ENCODE peak calls at places on chromosomes 5 and 9, in seven cellular contexts. One of them, this sample, is unnamed.

GRCh38 chr5:134610715-134611114 is 21.9 kb downstream of the SAR1B start:
- DNase-seq in CD4-positive, CD25-positive, alpha-beta regulatory T cell: no peak
- DNase-seq in T47D: no peak
- DNase-seq in astrocyte: no peak
- DNase-seq in SW480: no peak
- DNase-seq in EL: no peak
- DNase-seq in activated T-cell treated with anti-CD3 and anti-CD28 coated beads for 1 hour: no peak
- DNase-seq in this sample: no peak

GRCh38 chr5:127577458-127577857 is 60.0 kb downstream of the PRRC1 start:
- DNase-seq in CD4-positive, CD25-positive, alpha-beta regulatory T cell: no peak
- DNase-seq in T47D: no peak
- DNase-seq in astrocyte: peak
- DNase-seq in SW480: no peak
- DNase-seq in EL: no peak
- DNase-seq in activated T-cell treated with anti-CD3 and anti-CD28 coated beads for 1 hour: no peak
- DNase-seq in this sample: no peak

GRCh38 chr9:88808019-88808656 is 183.1 kb upstream of the S1PR3 start:
- DNase-seq in CD4-positive, CD25-positive, alpha-beta regulatory T cell: no peak
- DNase-seq in T47D: no peak
- DNase-seq in astrocyte: no peak
- DNase-seq in SW480: no peak
- DNase-seq in EL: peak
- DNase-seq in activated T-cell treated with anti-CD3 and anti-CD28 coated beads for 1 hour: no peak
- DNase-seq in this sample: no peak

GRCh38 chr9:137482094-137482781 is 23.1 kb upstream of the NSMF start:
- DNase-seq in CD4-positive, CD25-positive, alpha-beta regulatory T cell: no peak
- DNase-seq in T47D: peak
- DNase-seq in astrocyte: peak
- DNase-seq in SW480: peak
- DNase-seq in EL: peak
- DNase-seq in activated T-cell treated with anti-CD3 and anti-CD28 coated beads for 1 hour: no peak
- DNase-seq in this sample: peak

GRCh38 chr5:159956074-159956473 is 39.8 kb downstream of the ADRA1B start:
- DNase-seq in CD4-positive, CD25-positive, alpha-beta regulatory T cell: no peak
- DNase-seq in T47D: no peak
- DNase-seq in astrocyte: no peak
- DNase-seq in SW480: no peak
- DNase-seq in EL: no peak
- DNase-seq in activated T-cell treated with anti-CD3 and anti-CD28 coated beads for 1 hour: no peak
- DNase-seq in this sample: no peak

GRCh38 chr9:82558855-82559615 is 503.9 kb downstream of the RASEF start:
- DNase-seq in CD4-positive, CD25-positive, alpha-beta regulatory T cell: no peak
- DNase-seq in T47D: no peak
- DNase-seq in astrocyte: peak
- DNase-seq in SW480: peak
- DNase-seq in EL: no peak
- DNase-seq in activated T-cell treated with anti-CD3 and anti-CD28 coated beads for 1 hour: no peak
- DNase-seq in this sample: no peak

GRCh38 chr5:39140558-39141168 is 66.5 kb upstream of the RICTOR start:
- DNase-seq in CD4-positive, CD25-positive, alpha-beta regulatory T cell: no peak
- DNase-seq in T47D: no peak
- DNase-seq in astrocyte: no peak
- DNase-seq in SW480: no peak
- DNase-seq in EL: no peak
- DNase-seq in activated T-cell treated with anti-CD3 and anti-CD28 coated beads for 1 hour: no peak
- DNase-seq in this sample: no peak

GRCh38 chr9:80602291-80602690 is 1030.5 kb downstream of the TLE4 start:
- DNase-seq in CD4-positive, CD25-positive, alpha-beta regulatory T cell: no peak
- DNase-seq in T47D: no peak
- DNase-seq in astrocyte: no peak
- DNase-seq in SW480: no peak
- DNase-seq in EL: no peak
- DNase-seq in activated T-cell treated with anti-CD3 and anti-CD28 coated beads for 1 hour: no peak
- DNase-seq in this sample: peak

GRCh38 chr5:125393416-125393815 is 647.0 kb upstream of the ZNF608 start:
- DNase-seq in CD4-positive, CD25-positive, alpha-beta regulatory T cell: no peak
- DNase-seq in T47D: no peak
- DNase-seq in astrocyte: no peak
- DNase-seq in SW480: no peak
- DNase-seq in EL: no peak
- DNase-seq in activated T-cell treated with anti-CD3 and anti-CD28 coated beads for 1 hour: no peak
- DNase-seq in this sample: no peak

GRCh38 chr9:133654736-133655657 is 18.8 kb downstream of the DBH start:
- DNase-seq in CD4-positive, CD25-positive, alpha-beta regulatory T cell: no peak
- DNase-seq in T47D: no peak
- DNase-seq in astrocyte: no peak
- DNase-seq in SW480: peak
- DNase-seq in EL: no peak
- DNase-seq in activated T-cell treated with anti-CD3 and anti-CD28 coated beads for 1 hour: no peak
- DNase-seq in this sample: no peak

GRCh38 chr5:130290219-130290618 is 386.0 kb downstream of the CHSY3 start:
- DNase-seq in CD4-positive, CD25-positive, alpha-beta regulatory T cell: no peak
- DNase-seq in T47D: no peak
- DNase-seq in astrocyte: peak
- DNase-seq in SW480: no peak
- DNase-seq in EL: no peak
- DNase-seq in activated T-cell treated with anti-CD3 and anti-CD28 coated beads for 1 hour: no peak
- DNase-seq in this sample: no peak